ENCODE peak calls at places on chromosomes 2 and 18, in six cellular contexts. One of them, this sample, is unnamed.

GRCh38 chr2:10764896-10765295 is 43.5 kb downstream of the ATP6V1C2 start:
- DNase-seq in fibroblast of lung: no peak
- DNase-seq in small intestine: no peak
- DNase-seq in psoas muscle: no peak
- DNase-seq in CD8-positive, alpha-beta T cell: no peak
- DNase-seq in left lung: peak; percentile 5
- DNase-seq in this sample: no peak

GRCh38 chr2:7450188-7451156 is 533.3 kb downstream of the RNF144A start:
- DNase-seq in fibroblast of lung: no peak
- DNase-seq in small intestine: peak; percentile 39
- DNase-seq in psoas muscle: no peak
- DNase-seq in CD8-positive, alpha-beta T cell: no peak
- DNase-seq in left lung: no peak
- DNase-seq in this sample: no peak

GRCh38 chr2:233075966-233076339 is 15.8 kb downstream of the INPP5D start:
- DNase-seq in fibroblast of lung: no peak
- DNase-seq in small intestine: no peak
- DNase-seq in psoas muscle: no peak
- DNase-seq in CD8-positive, alpha-beta T cell: no peak
- DNase-seq in left lung: no peak
- DNase-seq in this sample: no peak

GRCh38 chr2:34105015-34105767 is 506.1 kb upstream of the FAM98A start:
- DNase-seq in fibroblast of lung: peak; percentile 89
- DNase-seq in small intestine: no peak
- DNase-seq in psoas muscle: no peak
- DNase-seq in CD8-positive, alpha-beta T cell: no peak
- DNase-seq in left lung: no peak
- DNase-seq in this sample: no peak

GRCh38 chr2:225452677-225453076 is 53.2 kb downstream of the NYAP2 start:
- DNase-seq in fibroblast of lung: no peak
- DNase-seq in small intestine: no peak
- DNase-seq in psoas muscle: no peak
- DNase-seq in CD8-positive, alpha-beta T cell: no peak
- DNase-seq in left lung: no peak
- DNase-seq in this sample: no peak

GRCh38 chr2:190847504-190848201 is 33.0 kb upstream of the GLS start:
- DNase-seq in fibroblast of lung: peak; percentile 76
- DNase-seq in small intestine: no peak
- DNase-seq in psoas muscle: no peak
- DNase-seq in CD8-positive, alpha-beta T cell: no peak
- DNase-seq in left lung: no peak
- DNase-seq in this sample: no peak

GRCh38 chr2:159134979-159135378 is 151.5 kb downstream of the WDSUB1 start:
- DNase-seq in fibroblast of lung: no peak
- DNase-seq in small intestine: no peak
- DNase-seq in psoas muscle: no peak
- DNase-seq in CD8-positive, alpha-beta T cell: no peak
- DNase-seq in left lung: no peak
- DNase-seq in this sample: no peak

GRCh38 chr2:105536175-105536574 is 137.3 kb upstream of the FHL2 start:
- DNase-seq in fibroblast of lung: no peak
- DNase-seq in small intestine: no peak
- DNase-seq in psoas muscle: no peak
- DNase-seq in CD8-positive, alpha-beta T cell: no peak
- DNase-seq in left lung: no peak
- DNase-seq in this sample: no peak

GRCh38 chr2:143015681-143016080 is 113.5 kb upstream of the ARHGAP15 start:
- DNase-seq in fibroblast of lung: peak; percentile 39
- DNase-seq in small intestine: no peak
- DNase-seq in psoas muscle: no peak
- DNase-seq in CD8-positive, alpha-beta T cell: no peak
- DNase-seq in left lung: no peak
- DNase-seq in this sample: no peak

GRCh38 chr2:225233234-225233633 is 166.3 kb upstream of the NYAP2 start:
- DNase-seq in fibroblast of lung: no peak
- DNase-seq in small intestine: no peak
- DNase-seq in psoas muscle: no peak
- DNase-seq in CD8-positive, alpha-beta T cell: no peak
- DNase-seq in left lung: no peak
- DNase-seq in this sample: no peak

GRCh38 chr18:38966846-38967245 is 1401.2 kb upstream of the CELF4 start:
- DNase-seq in fibroblast of lung: no peak
- DNase-seq in small intestine: no peak
- DNase-seq in psoas muscle: no peak
- DNase-seq in CD8-positive, alpha-beta T cell: no peak
- DNase-seq in left lung: no peak
- DNase-seq in this sample: no peak

GRCh38 chr18:34028341-34028740 is 196.4 kb downstream of the NOL4 start:
- DNase-seq in fibroblast of lung: no peak
- DNase-seq in small intestine: peak; percentile 63
- DNase-seq in psoas muscle: no peak
- DNase-seq in CD8-positive, alpha-beta T cell: no peak
- DNase-seq in left lung: peak; percentile 17
- DNase-seq in this sample: no peak

GRCh38 chr2:64978514-64979268 is 10.5 kb upstream of the SLC1A4 start:
- DNase-seq in fibroblast of lung: no peak
- DNase-seq in small intestine: no peak
- DNase-seq in psoas muscle: no peak
- DNase-seq in CD8-positive, alpha-beta T cell: no peak
- DNase-seq in left lung: no peak
- DNase-seq in this sample: no peak

GRCh38 chr18:74715306-74715705 is 117.6 kb downstream of the ZNF407 start:
- DNase-seq in fibroblast of lung: no peak
- DNase-seq in small intestine: no peak
- DNase-seq in psoas muscle: no peak
- DNase-seq in CD8-positive, alpha-beta T cell: no peak
- DNase-seq in left lung: no peak
- DNase-seq in this sample: no peak

GRCh38 chr2:177489719-177490301 is 97.2 kb downstream of the AGPS start:
- DNase-seq in fibroblast of lung: peak; percentile 68
- DNase-seq in small intestine: peak; percentile 34
- DNase-seq in psoas muscle: no peak
- DNase-seq in CD8-positive, alpha-beta T cell: no peak
- DNase-seq in left lung: no peak
- DNase-seq in this sample: no peak

GRCh38 chr2:235146871-235147565 is 195.2 kb downstream of the SH3BP4 start:
- DNase-seq in fibroblast of lung: no peak
- DNase-seq in small intestine: no peak
- DNase-seq in psoas muscle: no peak
- DNase-seq in CD8-positive, alpha-beta T cell: no peak
- DNase-seq in left lung: no peak
- DNase-seq in this sample: no peak

GRCh38 chr18:27094621-27095020 is 90.5 kb downstream of the CHST9 start:
- DNase-seq in fibroblast of lung: no peak
- DNase-seq in small intestine: no peak
- DNase-seq in psoas muscle: no peak
- DNase-seq in CD8-positive, alpha-beta T cell: no peak
- DNase-seq in left lung: no peak
- DNase-seq in this sample: no peak

GRCh38 chr2:197614532-197614931 is 60.9 kb downstream of the RFTN2 start:
- DNase-seq in fibroblast of lung: no peak
- DNase-seq in small intestine: no peak
- DNase-seq in psoas muscle: no peak
- DNase-seq in CD8-positive, alpha-beta T cell: no peak
- DNase-seq in left lung: peak; percentile 28
- DNase-seq in this sample: no peak

GRCh38 chr2:197620113-197620512 is 55.3 kb downstream of the RFTN2 start:
- DNase-seq in fibroblast of lung: no peak
- DNase-seq in small intestine: no peak
- DNase-seq in psoas muscle: no peak
- DNase-seq in CD8-positive, alpha-beta T cell: no peak
- DNase-seq in left lung: no peak
- DNase-seq in this sample: no peak

GRCh38 chr2:197613509-197613987 is 61.8 kb downstream of the RFTN2 start:
- DNase-seq in fibroblast of lung: peak; percentile 92
- DNase-seq in small intestine: no peak
- DNase-seq in psoas muscle: no peak
- DNase-seq in CD8-positive, alpha-beta T cell: no peak
- DNase-seq in left lung: no peak
- DNase-seq in this sample: no peak

DNA sequence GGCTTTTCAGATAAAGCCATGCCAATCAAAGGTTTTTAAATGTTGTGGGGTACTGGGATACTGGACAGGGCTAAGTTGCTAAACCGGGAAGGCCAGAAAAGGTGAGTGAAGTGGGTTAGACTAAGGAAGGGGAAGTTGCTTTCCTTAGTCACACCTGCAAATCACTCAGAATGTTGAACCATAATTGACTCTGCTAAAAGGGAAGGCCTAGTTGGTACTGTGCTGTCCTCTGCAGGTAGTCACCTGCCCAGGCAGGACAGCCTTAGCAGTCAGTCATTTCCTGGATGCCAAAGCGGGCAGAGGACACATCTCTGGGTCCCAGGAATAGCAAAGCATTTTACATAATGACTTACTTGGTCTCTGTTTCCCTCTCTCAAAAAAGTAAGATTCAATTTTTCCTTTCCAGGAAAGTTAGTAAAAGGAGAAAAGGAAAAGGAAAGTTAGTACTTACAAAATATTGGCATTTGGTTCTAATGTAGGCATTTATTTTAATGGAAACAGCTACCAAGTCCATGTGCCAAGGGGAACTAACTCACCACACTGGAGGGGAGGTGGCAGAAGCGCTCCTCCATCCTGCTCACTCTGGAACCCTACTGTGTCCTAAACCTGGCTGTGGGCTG is 60.2 kb downstream of the RFTN2 start:
- DNase-seq in fibroblast of lung: no peak
- DNase-seq in small intestine: peak; percentile 29
- DNase-seq in psoas muscle: no peak
- DNase-seq in CD8-positive, alpha-beta T cell: no peak
- DNase-seq in left lung: no peak
- DNase-seq in this sample: no peak
- H3K27ac ChIP-seq in fibroblast of lung: no peak overlapping the region
- H3K27ac ChIP-seq in small intestine: no peak overlapping the region
- H3K27ac ChIP-seq in psoas muscle: no peak overlapping the region
- H3K27ac ChIP-seq in CD8-positive, alpha-beta T cell: no peak overlapping the region
- H3K27ac ChIP-seq in left lung: no peak overlapping the region
- H3K27ac ChIP-seq in this sample: no peak overlapping the region

DNA sequence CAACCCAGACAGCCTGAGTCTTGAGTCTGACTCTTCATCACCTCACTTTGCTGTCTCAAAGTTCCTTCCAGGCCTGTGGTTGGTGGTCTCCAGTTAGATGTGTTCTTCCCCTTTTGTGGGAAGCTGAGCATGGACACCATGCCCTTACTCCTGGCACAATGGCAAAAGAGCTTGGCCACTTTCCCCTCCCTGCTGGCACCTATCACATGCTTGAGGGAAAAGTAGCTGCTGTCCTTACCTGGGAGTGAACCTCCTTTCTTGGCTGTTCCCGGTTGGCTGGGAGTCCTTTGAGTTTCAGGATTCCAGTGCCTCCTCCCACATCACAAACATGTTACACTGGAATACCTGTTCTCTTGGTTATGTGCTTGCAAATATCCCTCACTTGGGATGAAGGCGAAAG is 97.8 kb downstream of the GATA6 start:
- DNase-seq in fibroblast of lung: no peak
- DNase-seq in small intestine: no peak
- DNase-seq in psoas muscle: no peak
- DNase-seq in CD8-positive, alpha-beta T cell: no peak
- DNase-seq in left lung: no peak
- DNase-seq in this sample: no peak
- H3K27ac ChIP-seq in fibroblast of lung: no peak overlapping the region
- H3K27ac ChIP-seq in small intestine: no peak overlapping the region
- H3K27ac ChIP-seq in psoas muscle: no peak overlapping the region
- H3K27ac ChIP-seq in CD8-positive, alpha-beta T cell: no peak overlapping the region
- H3K27ac ChIP-seq in left lung: no peak overlapping the region
- H3K27ac ChIP-seq in this sample: no peak overlapping the region

GRCh38 chr18:57428221-57429150 is 6.7 kb upstream of the ONECUT2 start:
- DNase-seq in fibroblast of lung: no peak
- DNase-seq in small intestine: peak; percentile 30
- DNase-seq in psoas muscle: no peak
- DNase-seq in CD8-positive, alpha-beta T cell: no peak
- DNase-seq in left lung: peak; percentile 79
- DNase-seq in this sample: no peak
- H3K27ac ChIP-seq in fibroblast of lung: no peak overlapping the region
- H3K27ac ChIP-seq in small intestine: peak overlapping the region; percentile 94
- H3K27ac ChIP-seq in psoas muscle: no peak overlapping the region
- H3K27ac ChIP-seq in CD8-positive, alpha-beta T cell: no peak overlapping the region
- H3K27ac ChIP-seq in left lung: no peak overlapping the region
- H3K27ac ChIP-seq in this sample: no peak overlapping the region

GRCh38 chr2:1729264-1729663 is 15.1 kb downstream of the PXDN start:
- DNase-seq in fibroblast of lung: no peak
- DNase-seq in small intestine: no peak
- DNase-seq in psoas muscle: peak; percentile 4
- DNase-seq in CD8-positive, alpha-beta T cell: no peak
- DNase-seq in left lung: no peak
- DNase-seq in this sample: no peak
- H3K27ac ChIP-seq in fibroblast of lung: peak overlapping the region; percentile 95
- H3K27ac ChIP-seq in small intestine: peak overlapping the region; percentile 53
- H3K27ac ChIP-seq in psoas muscle: peak overlapping the region; percentile 3
- H3K27ac ChIP-seq in CD8-positive, alpha-beta T cell: no peak overlapping the region
- H3K27ac ChIP-seq in left lung: peak overlapping the region; percentile 67
- H3K27ac ChIP-seq in this sample: no peak overlapping the region

GRCh38 chr18:10402876-10403559 is 51.4 kb upstream of the APCDD1 start:
- DNase-seq in fibroblast of lung: no peak
- DNase-seq in small intestine: no peak
- DNase-seq in psoas muscle: no peak
- DNase-seq in CD8-positive, alpha-beta T cell: no peak
- DNase-seq in left lung: no peak
- DNase-seq in this sample: no peak
- H3K27ac ChIP-seq in fibroblast of lung: no peak overlapping the region
- H3K27ac ChIP-seq in small intestine: no peak overlapping the region
- H3K27ac ChIP-seq in psoas muscle: no peak overlapping the region
- H3K27ac ChIP-seq in CD8-positive, alpha-beta T cell: no peak overlapping the region
- H3K27ac ChIP-seq in left lung: no peak overlapping the region
- H3K27ac ChIP-seq in this sample: no peak overlapping the region

GRCh38 chr2:173355132-173355865 is 627 bp downstream of the CDCA7 start:
- DNase-seq in fibroblast of lung: peak; percentile 74
- DNase-seq in small intestine: peak; percentile 57
- DNase-seq in psoas muscle: peak; percentile 21
- DNase-seq in CD8-positive, alpha-beta T cell: no peak
- DNase-seq in left lung: peak; percentile 86
- DNase-seq in this sample: no peak

GRCh38 chr2:173359231-173359630 is 4.6 kb downstream of the CDCA7 start:
- DNase-seq in fibroblast of lung: no peak
- DNase-seq in small intestine: peak; percentile 22
- DNase-seq in psoas muscle: no peak
- DNase-seq in CD8-positive, alpha-beta T cell: no peak
- DNase-seq in left lung: no peak
- DNase-seq in this sample: no peak

GRCh38 chr2:173355866-173356508 is 1.3 kb downstream of the CDCA7 start:
- DNase-seq in fibroblast of lung: peak; percentile 31
- DNase-seq in small intestine: peak; percentile 17
- DNase-seq in psoas muscle: peak; percentile 13
- DNase-seq in CD8-positive, alpha-beta T cell: no peak
- DNase-seq in left lung: no peak
- DNase-seq in this sample: no peak

GRCh38 chr2:173357351-173357750 is 2.7 kb downstream of the CDCA7 start:
- DNase-seq in fibroblast of lung: peak; percentile 25
- DNase-seq in small intestine: no peak
- DNase-seq in psoas muscle: no peak
- DNase-seq in CD8-positive, alpha-beta T cell: no peak
- DNase-seq in left lung: no peak
- DNase-seq in this sample: no peak

GRCh38 chr2:173358617-173359016 is 3.9 kb downstream of the CDCA7 start:
- DNase-seq in fibroblast of lung: no peak
- DNase-seq in small intestine: no peak
- DNase-seq in psoas muscle: no peak
- DNase-seq in CD8-positive, alpha-beta T cell: no peak
- DNase-seq in left lung: no peak
- DNase-seq in this sample: no peak
- H3K27ac ChIP-seq in fibroblast of lung: no peak overlapping the region
- H3K27ac ChIP-seq in small intestine: no peak overlapping the region
- H3K27ac ChIP-seq in psoas muscle: no peak overlapping the region
- H3K27ac ChIP-seq in CD8-positive, alpha-beta T cell: no peak overlapping the region
- H3K27ac ChIP-seq in left lung: no peak overlapping the region
- H3K27ac ChIP-seq in this sample: no peak overlapping the region

This sample was measured in effector memory CD4-positive, alpha-beta T cell.